ENCODE peak calls at places on chromosomes 4 and X, in five cellular contexts. W, Y, G, F and Z are unnamed samples.

GRCh38 chr4:91840359-91840758 is 463.4 kb upstream of the GRID2 start:
- DNase-seq in F (no peak), Y (no peak), G (no peak), W (no peak), Z (no peak)

GRCh38 chrX:105803891-105804290 is 18.4 kb upstream of the NRK start:
- DNase-seq in W (no peak), Y (no peak), G (no peak), F (no peak), Z (no peak)

GRCh38 chrX:23964177-23964576 is 56.4 kb downstream of the CXorf58 start:
- DNase-seq in Y (no peak), F (no peak), G (no peak), W (no peak), Z (no peak)

GRCh38 chrX:41695464-41695863 is 6.7 kb downstream of the GPR34 start:
- DNase-seq in G (peak; percentile 74), W (peak; percentile 30), F (no peak), Y (no peak), Z (peak; percentile 28)

GRCh38 chr4:123418486-123418931 is 21.9 kb downstream of the SPRY1 start:
- DNase-seq in F (peak; percentile 85), G (peak; percentile 92), W (peak; percentile 97), Y (peak; percentile 74), Z (peak; percentile 77)

GRCh38 chr4:21887481-21887880 is 61.1 kb downstream of the KCNIP4 start:
- DNase-seq in G (no peak), Y (no peak), W (no peak), F (no peak), Z (peak; percentile 24)

GRCh38 chrX:44873415-44874270 is 655 bp downstream of the KDM6A start:
- DNase-seq in F (no peak), G (peak; percentile 44), Y (no peak), W (peak; percentile 43), Z (peak; percentile 51)

GRCh38 chrX:129665916-129666644 is 11.3 kb upstream of the APLN start:
- DNase-seq in F (peak; percentile 12), W (peak; percentile 93), Y (peak; percentile 62), G (peak; percentile 75), Z (peak; percentile 72)

GRCh38 chr4:175787948-175788347 is 24.1 kb downstream of the GPM6A start:
- DNase-seq in F (no peak), Y (no peak), G (no peak), W (no peak), Z (no peak)

GRCh38 chr4:168560835-168561210 is 64.0 kb downstream of the PALLD start:
- DNase-seq in W (no peak), G (no peak), Y (no peak), F (no peak), Z (no peak)

GRCh38 chrX:39336709-39337294 is 535.5 kb downstream of the MID1IP1 start:
- DNase-seq in F (no peak), W (no peak), G (no peak), Y (no peak), Z (peak; percentile 77)

GRCh38 chr4:19010766-19011165 is 989.2 kb upstream of the LCORL start:
- DNase-seq in F (no peak), G (no peak), Y (no peak), W (peak; percentile 74), Z (no peak)
- H2BK15ac ChIP-seq in F (no peak overlapping the region), G (no peak overlapping the region), Y (no peak overlapping the region), W (no peak overlapping the region), Z (no peak overlapping the region)

DNA sequence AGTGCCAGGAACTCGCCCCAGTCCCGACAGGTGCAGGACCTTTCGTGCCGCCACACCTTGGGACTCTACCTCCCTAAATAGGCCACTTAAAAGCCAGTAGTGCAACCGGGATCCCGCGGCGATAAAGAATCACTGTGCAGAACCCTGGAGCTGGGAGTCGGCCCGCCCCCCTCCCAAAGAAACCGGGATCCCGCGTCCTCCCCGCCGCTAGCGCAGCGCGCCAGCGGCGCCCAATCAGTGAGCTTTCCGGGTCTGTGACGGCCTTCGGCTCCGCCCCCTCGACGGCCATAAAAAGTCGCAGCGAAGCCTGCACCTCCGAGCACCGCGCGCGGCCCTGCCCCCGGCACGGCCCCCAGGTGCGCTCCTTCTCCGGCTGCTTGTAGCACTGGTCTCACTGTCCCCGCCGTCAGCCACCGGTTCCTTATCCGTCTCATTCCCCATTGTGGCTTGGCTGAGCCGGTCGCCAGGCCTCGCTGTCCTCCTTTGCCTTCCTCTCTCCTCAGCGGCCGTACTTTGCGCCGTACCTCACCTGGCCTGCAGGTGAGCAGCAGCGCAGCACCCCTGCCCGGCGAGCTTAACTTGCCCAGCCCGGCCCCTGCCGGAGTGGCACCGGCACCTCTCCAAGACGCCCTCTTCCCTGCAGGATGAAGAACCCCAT is at the start of gene LRAT:
- DNase-seq in W (peak; percentile 81), F (no peak), G (no peak), Y (peak; percentile 92), Z (no peak)
- H3K18ac ChIP-seq in W (no peak within 1 kb of the TSS), F (peak within 1 kb of the TSS; percentile 96), G (no peak within 1 kb of the TSS), Y (peak within 1 kb of the TSS; percentile 9), Z (no peak within 1 kb of the TSS)

DNA sequence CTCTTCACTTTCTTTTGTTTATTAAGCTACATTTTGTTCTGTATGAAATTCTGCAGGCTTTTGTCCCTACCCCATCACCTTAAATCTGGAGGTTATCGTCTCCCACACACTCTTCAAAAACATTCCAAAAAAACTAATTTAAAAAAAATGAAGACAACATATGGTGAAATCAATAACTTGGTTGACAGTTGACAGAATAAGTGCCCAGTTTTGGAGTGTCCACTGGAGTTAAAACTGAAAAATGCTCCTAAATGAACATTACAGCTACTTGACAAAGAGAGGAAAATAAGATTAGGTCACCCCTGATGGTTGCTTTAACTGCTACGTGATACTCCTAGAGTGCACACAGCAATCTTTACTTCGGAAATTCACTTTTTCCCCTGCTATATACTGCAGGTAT is 618 bp upstream of the ZNF827 start:
- DNase-seq in Y (no peak), G (peak; percentile 26), W (no peak), F (no peak), Z (peak; percentile 27)
- H2BK120ac ChIP-seq in Y (no peak overlapping the region), G (peak overlapping the region; percentile 74), W (no peak overlapping the region), F (no peak overlapping the region), Z (no peak overlapping the region)

GRCh38 chr4:39698424-39699009 is 581 bp downstream of the UBE2K start:
- DNase-seq in G (no peak), F (no peak), Y (peak; percentile 61), W (peak; percentile 89), Z (peak; percentile 59)
- H2BK15ac ChIP-seq in G (peak overlapping the region; percentile 50), F (peak overlapping the region; percentile 97), Y (no peak overlapping the region), W (no peak overlapping the region), Z (no peak overlapping the region)